ENCODE peak calls at places on chromosomes 1 and 21, in ten cellular contexts. E is activated CD8-positive, alpha-beta T cell treated with anti-CD3 and anti-CD28 coated beads for 36 hours; C is cardiac muscle cell; U is H9; R is epithelial cell of esophagus; N is bronchial epithelial cell; J is sigmoid colon; O is ovary; D is endothelial cell; Z is neural crest cell. V is an unnamed sample.

GRCh38 chr21:45979651-45980050 is 1.9 kb upstream of the COL6A1 start:
- DNase-seq in O (peak; percentile 44), N (no peak), C (no peak), E (peak; percentile 66), D (no peak), U (no peak), Z (no peak), J (peak; percentile 68), R (no peak), V (no peak)

GRCh38 chr1:2523191-2523890 is 3.1 kb downstream of the PANK4 start:
- DNase-seq in U (peak; percentile 59), R (peak; percentile 61), C (no peak), O (no peak), N (peak; percentile 45), Z (no peak), E (peak; percentile 71), J (no peak), D (no peak), V (no peak)

GRCh38 chr1:201298381-201299367 is 15.4 kb downstream of the PKP1 start:
- DNase-seq in E (no peak), O (no peak), Z (no peak), N (peak; percentile 71), C (no peak), J (no peak), U (no peak), D (no peak), R (peak; percentile 67), V (no peak)

GRCh38 chr1:180278791-180279432 is 48.8 kb downstream of the LHX4 start:
- DNase-seq in C (no peak), R (no peak), Z (no peak), D (no peak), N (no peak), E (no peak), U (no peak), O (no peak), J (no peak), V (no peak)

GRCh38 chr1:234163267-234163919 is 209.9 kb upstream of the COA6 start:
- DNase-seq in O (no peak), N (no peak), J (no peak), E (no peak), Z (no peak), R (peak; percentile 15), C (no peak), D (no peak), U (no peak), V (no peak)

GRCh38 chr21:40466893-40467483 is 380.0 kb downstream of the DSCAM start:
- DNase-seq in U (no peak), O (no peak), N (peak; percentile 44), J (no peak), D (no peak), Z (no peak), E (peak; percentile 13), C (peak; percentile 60), R (peak; percentile 60), V (no peak)

GRCh38 chr1:161226759-161227158 is 899 bp downstream of the TOMM40L start:
- DNase-seq in Z (no peak), D (no peak), O (no peak), J (no peak), U (no peak), R (no peak), C (no peak), E (no peak), N (no peak), V (no peak)

GRCh38 chr1:92211166-92211565 is 6.5 kb upstream of the C1orf146 start:
- DNase-seq in D (no peak), E (no peak), U (no peak), Z (no peak), J (no peak), O (no peak), C (no peak), R (peak; percentile 35), N (peak; percentile 41), V (no peak)

GRCh38 chr1:205285391-205286101 is 36.0 kb downstream of the NUAK2 start:
- DNase-seq in R (no peak), Z (no peak), J (no peak), C (no peak), D (no peak), U (no peak), N (no peak), O (no peak), E (peak; percentile 75), V (peak; percentile 46)

GRCh38 chr1:172287207-172287606 is 133.3 kb upstream of the C1orf105 start:
- DNase-seq in D (no peak), J (peak; percentile 87), E (no peak), U (no peak), Z (no peak), N (peak; percentile 77), R (peak; percentile 71), C (no peak), O (peak; percentile 62), V (no peak)

GRCh38 chr1:110328274-110328673 is 10.9 kb upstream of the RBM15 start:
- DNase-seq in E (no peak), U (no peak), J (no peak), C (no peak), O (no peak), D (no peak), N (peak; percentile 66), R (peak; percentile 45), Z (no peak), V (no peak)

GRCh38 chr1:96309783-96310182 is 411.8 kb upstream of the PTBP2 start:
- DNase-seq in J (no peak), O (no peak), E (no peak), U (no peak), C (no peak), Z (no peak), R (peak; percentile 85), D (no peak), N (peak; percentile 78), V (no peak)

GRCh38 chr1:243269461-243269801 is 13.6 kb downstream of the SDCCAG8 start:
- DNase-seq in Z (no peak), C (no peak), U (no peak), D (no peak), O (no peak), R (no peak), E (no peak), N (no peak), J (no peak), V (no peak)

GRCh38 chr1:157131281-157131680 is 6.9 kb downstream of the ETV3 start:
- DNase-seq in R (no peak), O (no peak), U (no peak), Z (no peak), N (no peak), E (no peak), D (no peak), C (no peak), J (no peak), V (no peak)

GRCh38 chr1:224454337-224455055 is 19.9 kb upstream of the WDR26 start:
- DNase-seq in D (no peak), O (no peak), E (no peak), R (peak; percentile 98), N (peak; percentile 98), Z (no peak), C (no peak), J (no peak), U (no peak), V (no peak)

GRCh38 chr1:11069233-11069950 is 9.6 kb upstream of the SRM start:
- DNase-seq in N (no peak), D (no peak), C (no peak), U (no peak), Z (no peak), O (no peak), E (no peak), J (peak; percentile 30), R (no peak), V (no peak)

GRCh38 chr1:204520834-204521709 is 4.9 kb downstream of the MDM4 start:
- DNase-seq in C (no peak), E (peak; percentile 73), J (no peak), O (no peak), D (no peak), R (peak; percentile 51), N (peak; percentile 44), U (no peak), Z (no peak), V (peak; percentile 30)

GRCh38 chr1:77768006-77768405 is 8.4 kb upstream of the USP33 start:
- DNase-seq in C (no peak), Z (no peak), E (no peak), D (no peak), O (no peak), U (no peak), R (peak; percentile 53), J (no peak), N (peak; percentile 61), V (no peak)
- TF ChIP-seq CTCF in C (no peak), Z (no peak), E (no peak), D (no peak), O (no peak), U (no peak), R (no peak), J (no peak), N (no peak), V (no peak)

DNA sequence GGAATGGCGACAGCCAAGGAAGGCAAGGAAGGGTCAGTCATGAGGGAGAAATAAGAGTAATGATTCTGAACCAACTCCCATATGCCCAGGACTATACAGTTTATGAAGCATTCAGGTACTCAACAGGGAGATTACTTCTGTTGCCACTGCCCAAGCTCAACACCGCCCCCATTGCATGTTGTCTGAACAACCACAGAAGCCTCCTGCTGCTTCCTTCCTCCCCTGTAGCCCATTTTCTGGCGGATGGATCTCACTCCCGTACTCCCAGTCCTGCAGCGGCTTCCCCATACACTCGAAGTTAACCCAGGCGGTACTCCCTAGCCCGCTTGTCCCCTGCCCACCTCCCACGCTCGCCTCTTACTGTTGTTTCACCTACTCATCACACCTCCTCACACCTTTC is 103.0 kb downstream of the BEND5 start:
- DNase-seq in J (no peak), Z (no peak), R (no peak), U (peak; percentile 82), N (no peak), C (peak; percentile 54), D (peak; percentile 40), O (no peak), E (peak; percentile 5), V (no peak)
- TF ChIP-seq CTCF in J (no peak), Z (peak; percentile 36), R (peak; percentile 33), U (peak; percentile 68), N (no peak), C (peak; percentile 9), D (no peak), O (no peak), E (no peak), V (no peak)

GRCh38 chr1:163170975-163171676 is 31.6 kb downstream of the RGS5 start:
- DNase-seq in J (no peak), N (no peak), U (no peak), D (no peak), O (no peak), C (no peak), Z (no peak), R (peak; percentile 10), E (no peak), V (no peak)
- TF ChIP-seq CTCF in J (peak; percentile 31), N (peak; percentile 25), U (peak; percentile 40), D (peak; percentile 32), O (no peak), C (peak; percentile 58), Z (peak; percentile 55), R (peak; percentile 44), E (peak; percentile 21), V (no peak)

GRCh38 chr1:32240140-32240951 is 6.7 kb upstream of the FAM167B start:
- DNase-seq in R (peak; percentile 40), J (peak; percentile 91), O (peak; percentile 83), D (peak; percentile 45), N (no peak), C (peak; percentile 89), Z (peak; percentile 51), U (peak; percentile 97), E (peak; percentile 67), V (peak; percentile 68)
- TF ChIP-seq CTCF in R (no peak), J (peak; percentile 24), O (peak; percentile 18), D (no peak), N (peak; percentile 34), C (peak; percentile 27), Z (peak; percentile 33), U (peak; percentile 14), E (peak; percentile 33), V (no peak)

V was measured in activated B cell treated with CpG ODN at 0.5 μM for 24 hours.